ENCODE peak calls at places on chromosomes 12 and 14, in four cellular contexts. One of them, this sample, is unnamed.

GRCh38 chr14:47919994-47920393 is 244.6 kb upstream of the MDGA2 start:
- DNase-seq in astrocyte of the spinal cord: no peak
- DNase-seq in neural progenitor cell: peak; percentile 5
- DNase-seq in kidney epithelial cell: no peak
- DNase-seq in this sample: no peak

GRCh38 chr12:96197503-96198272 is 3.5 kb downstream of the ELK3 start:
- DNase-seq in astrocyte of the spinal cord: peak; percentile 94
- DNase-seq in kidney epithelial cell: peak; percentile 89
- DNase-seq in neural progenitor cell: no peak
- DNase-seq in this sample: peak; percentile 95

GRCh38 chr14:49019467-49020100 is 566.6 kb downstream of the RPS29 start:
- DNase-seq in kidney epithelial cell: no peak
- DNase-seq in astrocyte of the spinal cord: no peak
- DNase-seq in neural progenitor cell: no peak
- DNase-seq in this sample: no peak

GRCh38 chr12:50546441-50547318 is 41.9 kb downstream of the DIP2B start:
- DNase-seq in neural progenitor cell: no peak
- DNase-seq in kidney epithelial cell: no peak
- DNase-seq in astrocyte of the spinal cord: no peak
- DNase-seq in this sample: no peak

GRCh38 chr12:118183711-118184110 is 47.8 kb downstream of the PEBP1 start:
- DNase-seq in kidney epithelial cell: no peak
- DNase-seq in astrocyte of the spinal cord: no peak
- DNase-seq in neural progenitor cell: no peak
- DNase-seq in this sample: no peak

GRCh38 chr12:91316825-91317224 is 134.2 kb upstream of the DCN start:
- DNase-seq in astrocyte of the spinal cord: peak; percentile 45
- DNase-seq in kidney epithelial cell: no peak
- DNase-seq in neural progenitor cell: no peak
- DNase-seq in this sample: no peak

GRCh38 chr12:107515446-107515958 is 170.1 kb upstream of the PWP1 start:
- DNase-seq in astrocyte of the spinal cord: peak; percentile 98
- DNase-seq in neural progenitor cell: no peak
- DNase-seq in kidney epithelial cell: peak; percentile 99
- DNase-seq in this sample: peak; percentile 96

GRCh38 chr12:91224411-91224810 is 41.8 kb upstream of the DCN start:
- DNase-seq in kidney epithelial cell: no peak
- DNase-seq in neural progenitor cell: no peak
- DNase-seq in astrocyte of the spinal cord: no peak
- DNase-seq in this sample: no peak

GRCh38 chr14:22095845-22096510 is 422.4 kb upstream of the OR4E1 start:
- DNase-seq in astrocyte of the spinal cord: no peak
- DNase-seq in neural progenitor cell: no peak
- DNase-seq in kidney epithelial cell: no peak
- DNase-seq in this sample: no peak

GRCh38 chr12:105480162-105480561 is 149.7 kb downstream of the C12orf75 start:
- DNase-seq in astrocyte of the spinal cord: no peak
- DNase-seq in neural progenitor cell: peak; percentile 51
- DNase-seq in kidney epithelial cell: no peak
- DNase-seq in this sample: no peak

GRCh38 chr12:5546616-5547015 is 114.7 kb downstream of the NTF3 start:
- DNase-seq in kidney epithelial cell: no peak
- DNase-seq in astrocyte of the spinal cord: no peak
- DNase-seq in neural progenitor cell: no peak
- DNase-seq in this sample: no peak

GRCh38 chr12:5554711-5555110 is 122.8 kb downstream of the NTF3 start:
- DNase-seq in kidney epithelial cell: no peak
- DNase-seq in astrocyte of the spinal cord: peak; percentile 30
- DNase-seq in neural progenitor cell: no peak
- DNase-seq in this sample: peak; percentile 1

GRCh38 chr12:5548152-5548933 is 116.4 kb downstream of the NTF3 start:
- DNase-seq in kidney epithelial cell: no peak
- DNase-seq in astrocyte of the spinal cord: no peak
- DNase-seq in neural progenitor cell: no peak
- DNase-seq in this sample: no peak

DNA sequence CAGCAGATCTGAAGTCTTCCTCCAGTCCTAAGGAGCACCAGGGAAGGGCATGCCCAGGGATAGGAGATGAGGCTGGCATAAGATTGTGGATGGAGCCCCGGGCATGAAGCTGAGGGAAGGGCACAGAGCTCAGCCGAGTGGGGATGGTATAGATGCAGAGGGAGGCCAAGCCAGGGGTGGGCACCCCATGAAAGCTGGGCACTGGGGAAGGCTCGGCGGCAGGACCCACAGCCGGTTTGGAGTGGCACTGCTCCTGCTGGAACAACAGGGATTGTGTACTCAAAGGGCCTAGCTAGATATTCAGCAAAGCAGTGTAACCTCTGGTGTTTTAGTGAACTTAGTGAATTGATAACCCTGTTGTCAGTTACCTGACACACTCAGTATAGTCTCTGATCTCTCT is 117.1 kb downstream of the NTF3 start:
- DNase-seq in astrocyte of the spinal cord: no peak
- DNase-seq in kidney epithelial cell: no peak
- DNase-seq in neural progenitor cell: no peak
- DNase-seq in this sample: no peak
- H3K4me3 ChIP-seq in astrocyte of the spinal cord: no peak overlapping the region
- H3K4me3 ChIP-seq in kidney epithelial cell: no peak overlapping the region
- H3K4me3 ChIP-seq in neural progenitor cell: no peak overlapping the region
- H3K4me3 ChIP-seq in this sample: no peak overlapping the region

DNA sequence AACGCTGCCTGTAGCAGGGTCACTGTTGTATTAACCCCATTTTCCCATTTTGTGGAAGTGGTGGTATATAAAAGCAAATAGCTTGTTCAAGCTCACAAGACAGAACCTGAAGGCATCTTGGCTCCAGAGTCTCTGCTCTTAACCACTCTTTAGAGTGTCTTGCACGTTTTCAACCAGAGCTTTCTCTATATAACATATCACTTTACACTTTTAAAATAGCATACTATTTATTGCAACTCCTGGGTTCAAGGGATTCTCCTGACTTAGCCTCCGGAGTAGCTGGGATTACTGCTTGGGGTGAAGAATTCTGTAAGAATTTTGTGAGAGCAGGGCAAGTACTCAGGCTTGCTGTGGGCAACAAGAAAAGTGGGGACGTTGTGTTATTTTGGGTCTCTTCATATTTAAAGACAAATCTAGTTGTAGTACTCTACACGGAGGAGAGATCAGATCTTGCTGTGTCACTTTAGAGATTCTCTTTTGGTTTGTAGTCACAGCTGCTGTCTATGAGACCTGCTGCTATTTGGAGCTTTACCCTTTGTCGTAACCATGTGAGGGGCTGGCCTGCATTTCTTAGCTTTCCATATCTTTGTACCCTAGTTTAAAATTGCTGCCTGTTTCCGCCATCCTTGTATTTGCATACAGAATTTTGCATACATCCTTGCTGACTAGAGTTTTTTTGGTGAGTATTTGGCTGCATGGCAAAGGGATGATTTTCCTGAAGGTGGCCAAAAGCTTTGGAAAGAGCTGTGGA is 40.7 kb downstream of the WDR20 start:
- DNase-seq in kidney epithelial cell: no peak
- DNase-seq in astrocyte of the spinal cord: no peak
- DNase-seq in neural progenitor cell: no peak
- DNase-seq in this sample: no peak
- H3K4me3 ChIP-seq in kidney epithelial cell: no peak overlapping the region
- H3K4me3 ChIP-seq in astrocyte of the spinal cord: no peak overlapping the region
- H3K4me3 ChIP-seq in neural progenitor cell: no peak overlapping the region
- H3K4me3 ChIP-seq in this sample: no peak overlapping the region

GRCh38 chr12:67026847-67027246 is 242.3 kb upstream of the CAND1 start:
- DNase-seq in astrocyte of the spinal cord: no peak
- DNase-seq in neural progenitor cell: no peak
- DNase-seq in kidney epithelial cell: no peak
- DNase-seq in this sample: no peak

DNA sequence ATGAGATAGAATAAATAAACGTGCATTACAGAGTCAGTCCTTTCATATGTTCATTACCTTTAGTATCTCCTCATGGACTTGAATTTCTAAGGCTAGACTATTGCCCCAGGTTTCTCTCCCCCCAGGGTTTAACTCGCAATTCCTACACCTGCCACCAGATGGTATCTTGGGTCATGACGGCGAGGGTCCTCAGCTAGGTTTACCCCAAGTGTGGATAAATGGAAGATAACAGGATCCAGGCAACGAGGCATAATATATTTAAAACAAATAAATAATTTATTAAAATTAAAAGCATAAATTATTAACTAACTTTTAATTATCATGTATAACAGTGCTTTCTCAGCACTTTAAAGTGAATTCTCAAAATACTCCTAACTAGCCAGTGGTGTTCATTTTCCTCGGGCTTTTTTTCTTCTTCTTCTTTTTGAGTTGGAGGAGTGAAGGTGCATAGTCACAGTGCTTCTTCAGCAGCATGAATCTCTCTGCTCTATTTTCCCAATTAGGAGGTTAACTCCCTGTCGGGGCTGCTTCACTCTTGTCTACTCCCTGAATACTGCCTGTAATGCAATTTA is 243.5 kb upstream of the CAND1 start:
- DNase-seq in astrocyte of the spinal cord: peak; percentile 34
- DNase-seq in kidney epithelial cell: no peak
- DNase-seq in neural progenitor cell: peak; percentile 59
- DNase-seq in this sample: no peak
- H3K4me3 ChIP-seq in astrocyte of the spinal cord: no peak overlapping the region
- H3K4me3 ChIP-seq in kidney epithelial cell: no peak overlapping the region
- H3K4me3 ChIP-seq in neural progenitor cell: no peak overlapping the region
- H3K4me3 ChIP-seq in this sample: no peak overlapping the region

GRCh38 chr12:23600936-23601335 is 348.5 kb downstream of the SOX5 start:
- DNase-seq in kidney epithelial cell: no peak
- DNase-seq in astrocyte of the spinal cord: no peak
- DNase-seq in neural progenitor cell: no peak
- DNase-seq in this sample: no peak
- H3K4me3 ChIP-seq in kidney epithelial cell: no peak overlapping the region
- H3K4me3 ChIP-seq in astrocyte of the spinal cord: no peak overlapping the region
- H3K4me3 ChIP-seq in neural progenitor cell: no peak overlapping the region
- H3K4me3 ChIP-seq in this sample: no peak overlapping the region

GRCh38 chr14:54773171-54774006 is 129.2 kb downstream of the GCH1 start:
- DNase-seq in kidney epithelial cell: peak; percentile 98
- DNase-seq in astrocyte of the spinal cord: peak; percentile 100
- DNase-seq in neural progenitor cell: peak; percentile 88
- DNase-seq in this sample: peak; percentile 98
- H3K4me3 ChIP-seq in kidney epithelial cell: no peak overlapping the region
- H3K4me3 ChIP-seq in astrocyte of the spinal cord: peak overlapping the region; percentile 23
- H3K4me3 ChIP-seq in neural progenitor cell: no peak overlapping the region
- H3K4me3 ChIP-seq in this sample: no peak overlapping the region

DNA sequence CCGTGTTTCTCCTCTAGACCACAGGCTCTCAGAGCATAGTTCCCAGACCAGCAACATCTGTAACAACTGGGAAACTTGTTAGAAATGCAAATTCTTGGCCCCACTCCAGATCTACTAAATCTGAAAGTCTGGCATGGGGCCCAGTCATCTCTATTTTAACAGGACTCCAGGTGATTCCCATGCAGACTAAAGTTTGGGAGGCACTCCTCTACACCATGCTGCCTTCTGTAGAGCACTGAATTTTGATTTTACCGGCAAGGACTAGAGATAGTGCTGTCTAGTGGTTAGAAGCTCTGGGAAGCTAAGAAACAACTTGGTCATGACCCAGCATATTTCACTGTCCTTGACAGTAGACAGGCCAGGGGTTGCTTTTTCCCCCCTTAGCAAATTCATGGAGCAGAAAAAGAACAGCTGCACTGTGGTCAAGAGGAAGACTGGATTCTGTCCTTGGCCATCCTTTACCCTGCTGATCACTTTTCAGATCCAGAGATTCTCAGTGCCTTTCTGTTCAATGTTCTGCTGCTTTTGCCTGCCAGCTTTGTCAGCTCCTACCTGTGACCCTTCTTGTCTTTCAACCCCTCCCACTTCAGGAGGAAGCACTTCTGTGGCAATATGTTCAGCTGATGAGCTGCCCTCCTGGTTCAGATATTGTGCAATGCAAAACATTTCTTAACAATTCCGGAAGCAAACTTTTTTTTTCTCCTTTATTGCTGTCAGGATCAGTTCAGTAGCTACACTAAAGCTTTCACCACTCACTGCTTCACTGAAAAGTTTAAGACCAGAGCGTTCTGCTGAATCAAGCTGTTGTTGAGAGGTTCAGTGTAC is 133.8 kb upstream of the NUDT4 start:
- DNase-seq in kidney epithelial cell: peak; percentile 52
- DNase-seq in astrocyte of the spinal cord: peak; percentile 26
- DNase-seq in neural progenitor cell: no peak
- DNase-seq in this sample: peak; percentile 84
- H3K4me3 ChIP-seq in kidney epithelial cell: no peak overlapping the region
- H3K4me3 ChIP-seq in astrocyte of the spinal cord: no peak overlapping the region
- H3K4me3 ChIP-seq in neural progenitor cell: no peak overlapping the region
- H3K4me3 ChIP-seq in this sample: no peak overlapping the region

GRCh38 chr12:22121224-22121623 is 75.2 kb downstream of the CMAS start:
- DNase-seq in astrocyte of the spinal cord: no peak
- DNase-seq in neural progenitor cell: peak; percentile 46
- DNase-seq in kidney epithelial cell: no peak
- DNase-seq in this sample: no peak

GRCh38 chr12:22116376-22116775 is 70.4 kb downstream of the CMAS start:
- DNase-seq in kidney epithelial cell: no peak
- DNase-seq in neural progenitor cell: no peak
- DNase-seq in astrocyte of the spinal cord: no peak
- DNase-seq in this sample: no peak

GRCh38 chr12:22118206-22118605 is 72.2 kb downstream of the CMAS start:
- DNase-seq in kidney epithelial cell: no peak
- DNase-seq in astrocyte of the spinal cord: no peak
- DNase-seq in neural progenitor cell: no peak
- DNase-seq in this sample: no peak

GRCh38 chr12:22117551-22117950 is 71.5 kb downstream of the CMAS start:
- DNase-seq in neural progenitor cell: no peak
- DNase-seq in astrocyte of the spinal cord: no peak
- DNase-seq in kidney epithelial cell: no peak
- DNase-seq in this sample: no peak

DNA sequence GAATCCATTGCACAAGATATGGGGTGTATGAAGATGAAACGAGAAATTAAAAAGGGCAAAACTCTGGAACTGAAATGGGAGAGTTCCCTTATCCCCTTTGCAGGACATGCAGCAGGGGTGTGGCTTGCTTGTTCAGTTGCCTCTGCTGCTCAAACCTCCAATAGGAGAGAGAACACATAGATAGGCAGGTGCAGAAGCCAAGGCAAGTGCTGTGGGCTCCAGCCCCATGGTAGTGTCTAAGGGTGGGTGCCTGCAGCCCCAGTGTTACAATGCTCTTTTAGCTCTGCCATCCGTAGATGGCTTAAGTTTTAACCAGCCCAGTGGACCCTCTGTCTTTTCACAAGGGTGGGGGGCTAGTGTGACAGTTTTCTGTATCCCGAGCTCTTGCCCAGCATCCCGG is 69.7 kb downstream of the CMAS start:
- DNase-seq in astrocyte of the spinal cord: no peak
- DNase-seq in neural progenitor cell: no peak
- DNase-seq in kidney epithelial cell: no peak
- DNase-seq in this sample: no peak
- H3K4me3 ChIP-seq in astrocyte of the spinal cord: no peak overlapping the region
- H3K4me3 ChIP-seq in neural progenitor cell: no peak overlapping the region
- H3K4me3 ChIP-seq in kidney epithelial cell: no peak overlapping the region
- H3K4me3 ChIP-seq in this sample: no peak overlapping the region